ENCODE peak calls at places on chromosome 21, in seven cellular contexts. One of them, this sample, is unnamed.

GRCh38 chr21:43340491-43341348 is 86.2 kb downstream of the SIK1 start:
- DNase-seq in fibroblast of lung: peak; percentile 85
- DNase-seq in lower lobe of right lung: no peak
- DNase-seq in PC-9: peak; percentile 76
- DNase-seq in uterus: no peak
- DNase-seq in fibroblast of mammary gland: peak; percentile 81
- DNase-seq in NB4: no peak
- DNase-seq in this sample: no peak

GRCh38 chr21:36079010-36079649 is 9.3 kb downstream of the CBR1 start:
- DNase-seq in fibroblast of lung: peak; percentile 6
- DNase-seq in lower lobe of right lung: peak; percentile 63
- DNase-seq in PC-9: no peak
- DNase-seq in uterus: no peak
- DNase-seq in fibroblast of mammary gland: no peak
- DNase-seq in NB4: no peak
- DNase-seq in this sample: no peak

GRCh38 chr21:40845621-40846020 is 1.3 kb downstream of the DSCAM start:
- DNase-seq in fibroblast of lung: no peak
- DNase-seq in lower lobe of right lung: no peak
- DNase-seq in PC-9: no peak
- DNase-seq in uterus: no peak
- DNase-seq in fibroblast of mammary gland: no peak
- DNase-seq in NB4: no peak
- DNase-seq in this sample: no peak

GRCh38 chr21:35204850-35205564 is 155.9 kb upstream of the RUNX1 start:
- DNase-seq in fibroblast of lung: peak; percentile 97
- DNase-seq in lower lobe of right lung: peak; percentile 71
- DNase-seq in PC-9: no peak
- DNase-seq in uterus: peak; percentile 83
- DNase-seq in fibroblast of mammary gland: peak; percentile 95
- DNase-seq in NB4: peak; percentile 73
- DNase-seq in this sample: peak; percentile 86

GRCh38 chr21:40577285-40578043 is 269.5 kb downstream of the DSCAM start:
- DNase-seq in fibroblast of lung: no peak
- DNase-seq in lower lobe of right lung: no peak
- DNase-seq in PC-9: no peak
- DNase-seq in uterus: no peak
- DNase-seq in fibroblast of mammary gland: no peak
- DNase-seq in NB4: no peak
- DNase-seq in this sample: no peak

GRCh38 chr21:39251326-39251725 is 62.1 kb downstream of the BRWD1 start:
- DNase-seq in fibroblast of lung: peak; percentile 63
- DNase-seq in lower lobe of right lung: no peak
- DNase-seq in PC-9: no peak
- DNase-seq in uterus: no peak
- DNase-seq in fibroblast of mammary gland: peak; percentile 34
- DNase-seq in NB4: no peak
- DNase-seq in this sample: no peak

GRCh38 chr21:21751286-21751685 is 753.1 kb downstream of the NCAM2 start:
- DNase-seq in fibroblast of lung: no peak
- DNase-seq in lower lobe of right lung: no peak
- DNase-seq in PC-9: no peak
- DNase-seq in uterus: no peak
- DNase-seq in fibroblast of mammary gland: no peak
- DNase-seq in NB4: no peak
- DNase-seq in this sample: no peak

GRCh38 chr21:43347864-43348766 is 78.8 kb downstream of the SIK1 start:
- DNase-seq in fibroblast of lung: no peak
- DNase-seq in lower lobe of right lung: no peak
- DNase-seq in PC-9: no peak
- DNase-seq in uterus: no peak
- DNase-seq in fibroblast of mammary gland: no peak
- DNase-seq in NB4: no peak
- DNase-seq in this sample: no peak

GRCh38 chr21:38712076-38712475 is 93.7 kb upstream of the ETS2 start:
- DNase-seq in fibroblast of lung: peak; percentile 41
- DNase-seq in lower lobe of right lung: no peak
- DNase-seq in PC-9: no peak
- DNase-seq in uterus: peak; percentile 21
- DNase-seq in fibroblast of mammary gland: peak; percentile 55
- DNase-seq in NB4: peak; percentile 51
- DNase-seq in this sample: no peak

GRCh38 chr21:43727571-43728466 is 8.9 kb downstream of the PDXK start:
- DNase-seq in fibroblast of lung: peak; percentile 40
- DNase-seq in lower lobe of right lung: peak; percentile 81
- DNase-seq in PC-9: peak; percentile 75
- DNase-seq in uterus: peak; percentile 53
- DNase-seq in fibroblast of mammary gland: no peak
- DNase-seq in NB4: peak; percentile 83
- DNase-seq in this sample: no peak

GRCh38 chr21:39788383-39788782 is 43.4 kb downstream of the IGSF5 start:
- DNase-seq in fibroblast of lung: peak; percentile 26
- DNase-seq in lower lobe of right lung: peak; percentile 82
- DNase-seq in PC-9: peak; percentile 49
- DNase-seq in uterus: peak; percentile 43
- DNase-seq in fibroblast of mammary gland: peak; percentile 15
- DNase-seq in NB4: peak; percentile 13
- DNase-seq in this sample: peak; percentile 88

GRCh38 chr21:35924714-35925301 is 135.5 kb downstream of the SETD4 start:
- DNase-seq in fibroblast of lung: peak; percentile 93
- DNase-seq in lower lobe of right lung: no peak
- DNase-seq in PC-9: no peak
- DNase-seq in uterus: no peak
- DNase-seq in fibroblast of mammary gland: peak; percentile 99
- DNase-seq in NB4: peak; percentile 91
- DNase-seq in this sample: no peak

GRCh38 chr21:25871566-25871965 is 136.8 kb downstream of the GABPA start:
- DNase-seq in fibroblast of lung: no peak
- DNase-seq in lower lobe of right lung: no peak
- DNase-seq in PC-9: no peak
- DNase-seq in uterus: no peak
- DNase-seq in fibroblast of mammary gland: no peak
- DNase-seq in NB4: peak; percentile 2
- DNase-seq in this sample: no peak

GRCh38 chr21:38460171-38460742 is 38.0 kb downstream of the ERG start:
- DNase-seq in fibroblast of lung: peak; percentile 25
- DNase-seq in lower lobe of right lung: no peak
- DNase-seq in PC-9: no peak
- DNase-seq in uterus: no peak
- DNase-seq in fibroblast of mammary gland: peak; percentile 42
- DNase-seq in NB4: no peak
- DNase-seq in this sample: no peak

GRCh38 chr21:35475768-35476167 is 426.7 kb upstream of the RUNX1 start:
- DNase-seq in fibroblast of lung: peak; percentile 84
- DNase-seq in lower lobe of right lung: no peak
- DNase-seq in PC-9: no peak
- DNase-seq in uterus: no peak
- DNase-seq in fibroblast of mammary gland: peak; percentile 62
- DNase-seq in NB4: peak; percentile 86
- DNase-seq in this sample: no peak

GRCh38 chr21:35239811-35240219 is 190.7 kb upstream of the RUNX1 start:
- DNase-seq in fibroblast of lung: no peak
- DNase-seq in lower lobe of right lung: no peak
- DNase-seq in PC-9: no peak
- DNase-seq in uterus: no peak
- DNase-seq in fibroblast of mammary gland: peak; percentile 59
- DNase-seq in NB4: peak; percentile 64
- DNase-seq in this sample: no peak

GRCh38 chr21:38848187-38848609 is 42.5 kb downstream of the ETS2 start:
- DNase-seq in fibroblast of lung: peak; percentile 47
- DNase-seq in lower lobe of right lung: no peak
- DNase-seq in PC-9: no peak
- DNase-seq in uterus: peak; percentile 37
- DNase-seq in fibroblast of mammary gland: no peak
- DNase-seq in NB4: no peak
- DNase-seq in this sample: no peak

GRCh38 chr21:44428281-44428942 is 26.9 kb upstream of the LRRC3 start:
- DNase-seq in fibroblast of lung: no peak
- DNase-seq in lower lobe of right lung: peak; percentile 54
- DNase-seq in PC-9: peak; percentile 40
- DNase-seq in uterus: no peak
- DNase-seq in fibroblast of mammary gland: no peak
- DNase-seq in NB4: peak; percentile 59
- DNase-seq in this sample: peak; percentile 65

GRCh38 chr21:43322805-43323204 is 104.1 kb downstream of the SIK1 start:
- DNase-seq in fibroblast of lung: no peak
- DNase-seq in lower lobe of right lung: no peak
- DNase-seq in PC-9: no peak
- DNase-seq in uterus: no peak
- DNase-seq in fibroblast of mammary gland: no peak
- DNase-seq in NB4: peak; percentile 23
- DNase-seq in this sample: no peak

GRCh38 chr21:36035381-36035791 is 24.9 kb downstream of the SETD4 start:
- DNase-seq in fibroblast of lung: no peak
- DNase-seq in lower lobe of right lung: no peak
- DNase-seq in PC-9: no peak
- DNase-seq in uterus: no peak
- DNase-seq in fibroblast of mammary gland: no peak
- DNase-seq in NB4: no peak
- DNase-seq in this sample: no peak

GRCh38 chr21:32916522-32917099 is 109.1 kb upstream of the OLIG2 start:
- DNase-seq in fibroblast of lung: no peak
- DNase-seq in lower lobe of right lung: no peak
- DNase-seq in PC-9: no peak
- DNase-seq in uterus: no peak
- DNase-seq in fibroblast of mammary gland: peak; percentile 5
- DNase-seq in NB4: peak; percentile 38
- DNase-seq in this sample: no peak

GRCh38 chr21:35697321-35697808 is 363.0 kb downstream of the SETD4 start:
- DNase-seq in fibroblast of lung: peak; percentile 68
- DNase-seq in lower lobe of right lung: peak; percentile 75
- DNase-seq in PC-9: peak; percentile 9
- DNase-seq in uterus: peak; percentile 20
- DNase-seq in fibroblast of mammary gland: peak; percentile 52
- DNase-seq in NB4: no peak
- DNase-seq in this sample: peak; percentile 73

GRCh38 chr21:37082375-37082774 is 9.3 kb downstream of the TTC3 start:
- DNase-seq in fibroblast of lung: no peak
- DNase-seq in lower lobe of right lung: no peak
- DNase-seq in PC-9: no peak
- DNase-seq in uterus: no peak
- DNase-seq in fibroblast of mammary gland: no peak
- DNase-seq in NB4: no peak
- DNase-seq in this sample: no peak

GRCh38 chr21:37077403-37077802 is 4.3 kb downstream of the TTC3 start:
- DNase-seq in fibroblast of lung: no peak
- DNase-seq in lower lobe of right lung: no peak
- DNase-seq in PC-9: no peak
- DNase-seq in uterus: no peak
- DNase-seq in fibroblast of mammary gland: no peak
- DNase-seq in NB4: no peak
- DNase-seq in this sample: no peak

GRCh38 chr21:37076087-37076486 is 3.0 kb downstream of the TTC3 start:
- DNase-seq in fibroblast of lung: no peak
- DNase-seq in lower lobe of right lung: no peak
- DNase-seq in PC-9: no peak
- DNase-seq in uterus: no peak
- DNase-seq in fibroblast of mammary gland: no peak
- DNase-seq in NB4: no peak
- DNase-seq in this sample: no peak

GRCh38 chr21:37082856-37083611 is 10.0 kb downstream of the TTC3 start:
- DNase-seq in fibroblast of lung: no peak
- DNase-seq in lower lobe of right lung: no peak
- DNase-seq in PC-9: no peak
- DNase-seq in uterus: no peak
- DNase-seq in fibroblast of mammary gland: no peak
- DNase-seq in NB4: peak; percentile 18
- DNase-seq in this sample: no peak

DNA sequence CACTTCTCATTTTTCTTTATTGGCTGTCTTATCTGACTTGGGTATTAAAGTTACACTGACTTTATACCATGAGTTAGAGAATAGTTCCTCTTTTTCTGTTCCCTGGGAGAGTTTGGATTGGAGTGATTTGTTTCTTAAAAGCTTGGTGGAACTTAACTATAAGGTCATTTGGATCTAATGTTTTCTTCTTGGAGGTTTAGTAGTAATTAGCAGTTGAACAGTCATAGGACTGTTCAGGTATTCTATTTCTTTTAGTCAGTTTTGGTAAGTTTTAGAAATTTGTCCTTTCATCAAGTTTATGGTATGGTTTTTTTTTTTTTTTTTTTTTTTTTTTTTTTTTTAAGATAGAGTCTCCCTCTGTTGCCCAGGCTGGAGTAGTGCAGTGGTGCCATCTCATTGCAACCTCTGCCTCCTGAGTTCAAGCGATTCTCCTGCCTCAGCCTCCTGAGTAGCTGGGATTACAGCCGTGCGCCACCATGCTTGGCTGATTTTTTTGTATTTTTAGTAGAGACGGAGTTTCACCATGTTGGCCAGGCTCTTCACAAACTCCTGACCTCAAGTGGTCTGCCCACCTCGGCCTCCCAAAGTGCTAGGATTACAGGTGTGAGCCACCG is 6.3 kb downstream of the TTC3 start:
- DNase-seq in fibroblast of lung: no peak
- DNase-seq in lower lobe of right lung: no peak
- DNase-seq in PC-9: no peak
- DNase-seq in uterus: no peak
- DNase-seq in fibroblast of mammary gland: no peak
- DNase-seq in NB4: peak; percentile 58
- DNase-seq in this sample: no peak
- TF ChIP-seq CTCF in fibroblast of lung: no peak
- TF ChIP-seq CTCF in lower lobe of right lung: peak; percentile 34
- TF ChIP-seq CTCF in PC-9: peak; percentile 26
- TF ChIP-seq CTCF in uterus: no peak
- TF ChIP-seq CTCF in fibroblast of mammary gland: peak; percentile 34
- TF ChIP-seq CTCF in NB4: peak; percentile 35
- TF ChIP-seq CTCF in this sample: no peak

DNA sequence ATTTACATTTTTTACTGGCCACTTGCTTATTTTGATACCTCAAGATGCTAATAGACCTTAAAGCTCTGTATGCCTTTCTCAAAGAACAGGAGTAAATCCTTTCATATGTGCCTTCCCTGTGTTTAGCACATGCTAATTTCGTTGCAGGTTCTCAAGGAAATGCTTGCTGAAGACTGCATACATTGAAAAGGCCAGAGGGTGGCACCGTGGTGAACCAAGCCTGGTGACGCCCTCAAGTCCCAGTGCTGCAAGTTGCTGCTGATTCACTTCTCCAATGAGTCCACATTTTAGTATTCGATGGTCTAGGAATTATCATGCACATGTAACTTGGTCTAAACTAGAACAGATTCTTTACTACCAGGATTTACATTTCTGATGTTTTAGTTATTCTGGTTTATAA is 94.1 kb downstream of the CLDN17 start:
- DNase-seq in fibroblast of lung: no peak
- DNase-seq in lower lobe of right lung: no peak
- DNase-seq in PC-9: peak; percentile 22
- DNase-seq in uterus: no peak
- DNase-seq in fibroblast of mammary gland: peak; percentile 52
- DNase-seq in NB4: peak; percentile 54
- DNase-seq in this sample: no peak
- TF ChIP-seq CTCF in fibroblast of lung: no peak
- TF ChIP-seq CTCF in lower lobe of right lung: peak; percentile 44
- TF ChIP-seq CTCF in PC-9: peak; percentile 44
- TF ChIP-seq CTCF in uterus: no peak
- TF ChIP-seq CTCF in fibroblast of mammary gland: peak; percentile 36
- TF ChIP-seq CTCF in NB4: peak; percentile 26
- TF ChIP-seq CTCF in this sample: no peak

GRCh38 chr21:42063578-42064521 is 7.3 kb upstream of the UMODL1 start:
- DNase-seq in fibroblast of lung: no peak
- DNase-seq in lower lobe of right lung: peak; percentile 69
- DNase-seq in PC-9: peak; percentile 63
- DNase-seq in uterus: no peak
- DNase-seq in fibroblast of mammary gland: peak; percentile 10
- DNase-seq in NB4: peak; percentile 87
- DNase-seq in this sample: peak; percentile 76
- TF ChIP-seq CTCF in fibroblast of lung: no peak
- TF ChIP-seq CTCF in lower lobe of right lung: no peak
- TF ChIP-seq CTCF in PC-9: no peak
- TF ChIP-seq CTCF in uterus: no peak
- TF ChIP-seq CTCF in fibroblast of mammary gland: peak; percentile 1
- TF ChIP-seq CTCF in NB4: no peak
- TF ChIP-seq CTCF in this sample: no peak

GRCh38 chr21:46117586-46118304 is 19.8 kb downstream of the COL6A2 start:
- DNase-seq in fibroblast of lung: no peak
- DNase-seq in lower lobe of right lung: peak; percentile 44
- DNase-seq in PC-9: no peak
- DNase-seq in uterus: peak; percentile 20
- DNase-seq in fibroblast of mammary gland: peak; percentile 38
- DNase-seq in NB4: no peak
- DNase-seq in this sample: no peak
- TF ChIP-seq CTCF in fibroblast of lung: no peak
- TF ChIP-seq CTCF in lower lobe of right lung: no peak
- TF ChIP-seq CTCF in PC-9: no peak
- TF ChIP-seq CTCF in uterus: no peak
- TF ChIP-seq CTCF in fibroblast of mammary gland: no peak
- TF ChIP-seq CTCF in NB4: no peak
- TF ChIP-seq CTCF in this sample: no peak

This sample was measured in left lung.